ENCODE peak calls at places on chromosomes 3 and 15, in nine cellular contexts. One of them, this sample, is unnamed.
A peak's percentile ranks its signal among the peaks of the same experiment; 100 is the strongest.

GRCh38 chr3:5296362-5296761 is 108.9 kb downstream of the EDEM1 start:
- DNase-seq in heart left ventricle: no peak
- DNase-seq in GM12878: no peak
- DNase-seq in body of pancreas: no peak
- DNase-seq in ovary: no peak
- DNase-seq in suprapubic skin: no peak
- DNase-seq in A549: no peak
- DNase-seq in uterus: no peak
- DNase-seq in IMR-90: no peak
- DNase-seq in this sample: no peak

GRCh38 chr15:98647026-98647773 is 1.1 kb upstream of the IGF1R start:
- DNase-seq in heart left ventricle: peak; percentile 79
- DNase-seq in GM12878: no peak
- DNase-seq in body of pancreas: peak; percentile 81
- DNase-seq in ovary: peak; percentile 89
- DNase-seq in suprapubic skin: peak; percentile 83
- DNase-seq in A549: peak; percentile 83
- DNase-seq in uterus: peak; percentile 74
- DNase-seq in IMR-90: peak; percentile 43
- DNase-seq in this sample: peak; percentile 74

GRCh38 chr3:9622438-9622837 is 26.9 kb upstream of the MTMR14 start:
- DNase-seq in heart left ventricle: no peak
- DNase-seq in GM12878: no peak
- DNase-seq in body of pancreas: no peak
- DNase-seq in ovary: no peak
- DNase-seq in suprapubic skin: no peak
- DNase-seq in A549: no peak
- DNase-seq in uterus: peak; percentile 82
- DNase-seq in IMR-90: no peak
- DNase-seq in this sample: no peak

GRCh38 chr3:155745795-155746550 is 1.1 kb upstream of the PLCH1 start:
- DNase-seq in heart left ventricle: no peak
- DNase-seq in GM12878: no peak
- DNase-seq in body of pancreas: peak; percentile 33
- DNase-seq in ovary: no peak
- DNase-seq in suprapubic skin: no peak
- DNase-seq in A549: peak; percentile 68
- DNase-seq in uterus: no peak
- DNase-seq in IMR-90: no peak
- DNase-seq in this sample: peak; percentile 16

GRCh38 chr3:42692667-42693529 is 7.6 kb downstream of the KLHL40 start:
- DNase-seq in heart left ventricle: no peak
- DNase-seq in GM12878: no peak
- DNase-seq in body of pancreas: no peak
- DNase-seq in ovary: peak; percentile 5
- DNase-seq in suprapubic skin: no peak
- DNase-seq in A549: no peak
- DNase-seq in uterus: no peak
- DNase-seq in IMR-90: no peak
- DNase-seq in this sample: no peak

GRCh38 chr15:58460108-58460507 is 28.3 kb downstream of the LIPC start:
- DNase-seq in heart left ventricle: no peak
- DNase-seq in GM12878: no peak
- DNase-seq in body of pancreas: no peak
- DNase-seq in ovary: no peak
- DNase-seq in suprapubic skin: no peak
- DNase-seq in A549: no peak
- DNase-seq in uterus: no peak
- DNase-seq in IMR-90: peak; percentile 22
- DNase-seq in this sample: no peak

GRCh38 chr15:75024102-75024636 is 779 bp downstream of the PPCDC start:
- DNase-seq in heart left ventricle: no peak
- DNase-seq in GM12878: no peak
- DNase-seq in body of pancreas: peak; percentile 70
- DNase-seq in ovary: no peak
- DNase-seq in suprapubic skin: no peak
- DNase-seq in A549: peak; percentile 68
- DNase-seq in uterus: no peak
- DNase-seq in IMR-90: peak; percentile 22
- DNase-seq in this sample: peak; percentile 61

GRCh38 chr3:188817920-188818239 is 353.9 kb upstream of the TPRG1 start:
- DNase-seq in heart left ventricle: no peak
- DNase-seq in GM12878: no peak
- DNase-seq in body of pancreas: no peak
- DNase-seq in ovary: no peak
- DNase-seq in suprapubic skin: no peak
- DNase-seq in A549: no peak
- DNase-seq in uterus: no peak
- DNase-seq in IMR-90: no peak
- DNase-seq in this sample: no peak

GRCh38 chr3:175075269-175075668 is 216.1 kb downstream of the NAALADL2 start:
- DNase-seq in heart left ventricle: no peak
- DNase-seq in GM12878: no peak
- DNase-seq in body of pancreas: no peak
- DNase-seq in ovary: no peak
- DNase-seq in suprapubic skin: no peak
- DNase-seq in A549: no peak
- DNase-seq in uterus: no peak
- DNase-seq in IMR-90: peak; percentile 68
- DNase-seq in this sample: no peak

GRCh38 chr3:176953106-176954080 is 243.9 kb downstream of the TBL1XR1 start:
- DNase-seq in heart left ventricle: peak; percentile 79
- DNase-seq in GM12878: no peak
- DNase-seq in body of pancreas: peak; percentile 43
- DNase-seq in ovary: peak; percentile 42
- DNase-seq in suprapubic skin: no peak
- DNase-seq in A549: no peak
- DNase-seq in uterus: peak; percentile 72
- DNase-seq in IMR-90: peak; percentile 75
- DNase-seq in this sample: no peak

DNA sequence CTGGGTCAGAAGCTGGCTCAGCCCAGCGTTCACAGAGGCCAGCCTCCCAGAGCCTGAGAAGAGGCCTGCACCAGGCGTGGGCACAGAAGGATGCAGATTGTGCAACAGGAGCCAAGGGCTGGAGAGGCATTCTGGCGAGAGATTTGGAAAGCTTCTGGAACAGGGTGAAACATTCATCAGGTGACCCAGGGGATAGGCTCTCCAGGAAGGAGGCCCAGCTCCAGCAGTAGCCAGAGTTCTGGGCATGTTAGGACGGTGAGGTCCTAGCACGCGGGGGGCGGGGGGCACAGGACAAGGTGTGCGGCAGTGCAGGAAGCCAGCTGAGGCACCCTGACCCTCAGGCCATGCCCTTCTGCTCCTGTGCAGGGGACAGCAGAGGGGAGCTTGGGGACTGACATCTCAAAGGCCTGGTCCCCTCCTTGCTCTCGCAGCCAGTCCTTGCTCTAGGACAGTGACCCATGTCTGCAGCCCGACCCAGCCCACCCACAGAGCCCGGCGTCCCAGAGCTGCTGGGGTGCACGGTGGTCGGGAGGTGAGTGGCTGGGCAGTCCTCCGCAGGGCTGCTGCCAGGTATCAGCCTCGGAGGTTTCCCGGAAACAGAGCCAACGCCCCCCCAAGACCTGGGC is 111.7 kb upstream of the KLF13 start:
- DNase-seq in heart left ventricle: peak; percentile 41
- DNase-seq in GM12878: no peak
- DNase-seq in body of pancreas: peak; percentile 61
- DNase-seq in ovary: no peak
- DNase-seq in suprapubic skin: peak; percentile 81
- DNase-seq in A549: no peak
- DNase-seq in uterus: peak; percentile 63
- DNase-seq in IMR-90: no peak
- DNase-seq in this sample: no peak
- TF ChIP-seq POLR2A in heart left ventricle: no peak
- TF ChIP-seq POLR2A in GM12878: no peak
- TF ChIP-seq POLR2A in body of pancreas: no peak
- TF ChIP-seq POLR2A in ovary: no peak
- TF ChIP-seq POLR2A in suprapubic skin: no peak
- TF ChIP-seq POLR2A in A549: no peak
- TF ChIP-seq POLR2A in uterus: no peak
- TF ChIP-seq POLR2A in IMR-90: no peak
- TF ChIP-seq POLR2A in this sample: no peak

GRCh38 chr3:126358816-126359181 is 1.6 kb upstream of the KLF15 start:
- DNase-seq in heart left ventricle: no peak
- DNase-seq in GM12878: no peak
- DNase-seq in body of pancreas: no peak
- DNase-seq in ovary: peak; percentile 9
- DNase-seq in suprapubic skin: no peak
- DNase-seq in A549: no peak
- DNase-seq in uterus: no peak
- DNase-seq in IMR-90: no peak
- DNase-seq in this sample: no peak
- TF ChIP-seq POLR2A in heart left ventricle: no peak
- TF ChIP-seq POLR2A in GM12878: no peak
- TF ChIP-seq POLR2A in body of pancreas: no peak
- TF ChIP-seq POLR2A in ovary: no peak
- TF ChIP-seq POLR2A in suprapubic skin: no peak
- TF ChIP-seq POLR2A in A549: no peak
- TF ChIP-seq POLR2A in uterus: no peak
- TF ChIP-seq POLR2A in IMR-90: no peak
- TF ChIP-seq POLR2A in this sample: no peak

GRCh38 chr3:110485389-110485788 is 586.2 kb upstream of the NECTIN3 start:
- DNase-seq in heart left ventricle: no peak
- DNase-seq in GM12878: no peak
- DNase-seq in body of pancreas: no peak
- DNase-seq in ovary: no peak
- DNase-seq in suprapubic skin: no peak
- DNase-seq in A549: no peak
- DNase-seq in uterus: no peak
- DNase-seq in IMR-90: no peak
- DNase-seq in this sample: no peak

GRCh38 chr3:110478377-110479054 is 593.1 kb upstream of the NECTIN3 start:
- DNase-seq in heart left ventricle: no peak
- DNase-seq in GM12878: no peak
- DNase-seq in body of pancreas: no peak
- DNase-seq in ovary: no peak
- DNase-seq in suprapubic skin: no peak
- DNase-seq in A549: no peak
- DNase-seq in uterus: no peak
- DNase-seq in IMR-90: no peak
- DNase-seq in this sample: no peak

DNA sequence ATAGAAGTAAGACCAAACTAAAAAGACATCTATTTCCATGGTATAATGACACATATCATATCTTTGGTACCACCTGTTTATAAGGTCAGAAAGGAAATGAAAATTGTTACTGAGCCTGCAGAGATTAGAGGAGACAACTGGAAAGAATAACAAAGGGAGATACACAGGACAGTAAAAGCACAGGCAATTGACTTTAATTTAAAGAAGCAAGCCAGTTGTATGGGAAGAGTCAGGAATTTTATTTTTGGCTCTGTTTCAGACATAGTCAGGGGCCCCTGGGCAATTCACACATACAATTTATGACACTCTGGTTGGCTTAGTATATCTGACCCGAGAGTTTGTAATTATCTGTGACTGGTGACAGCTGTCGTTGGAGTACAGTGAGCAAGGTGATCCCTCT is 591.9 kb upstream of the NECTIN3 start:
- DNase-seq in heart left ventricle: no peak
- DNase-seq in GM12878: no peak
- DNase-seq in body of pancreas: no peak
- DNase-seq in ovary: no peak
- DNase-seq in suprapubic skin: no peak
- DNase-seq in A549: no peak
- DNase-seq in uterus: no peak
- DNase-seq in IMR-90: no peak
- DNase-seq in this sample: no peak
- TF ChIP-seq POLR2A in heart left ventricle: no peak
- TF ChIP-seq POLR2A in GM12878: no peak
- TF ChIP-seq POLR2A in body of pancreas: no peak
- TF ChIP-seq POLR2A in ovary: no peak
- TF ChIP-seq POLR2A in suprapubic skin: no peak
- TF ChIP-seq POLR2A in A549: no peak
- TF ChIP-seq POLR2A in uterus: no peak
- TF ChIP-seq POLR2A in IMR-90: no peak
- TF ChIP-seq POLR2A in this sample: no peak

GRCh38 chr3:126467611-126467955 is 8.1 kb downstream of the ZXDC start:
- DNase-seq in heart left ventricle: no peak
- DNase-seq in GM12878: no peak
- DNase-seq in body of pancreas: no peak
- DNase-seq in ovary: no peak
- DNase-seq in suprapubic skin: peak; percentile 55
- DNase-seq in A549: no peak
- DNase-seq in uterus: peak; percentile 4
- DNase-seq in IMR-90: no peak
- DNase-seq in this sample: no peak

GRCh38 chr3:126465928-126466564 is 9.6 kb downstream of the ZXDC start:
- DNase-seq in heart left ventricle: no peak
- DNase-seq in GM12878: no peak
- DNase-seq in body of pancreas: peak; percentile 83
- DNase-seq in ovary: no peak
- DNase-seq in suprapubic skin: peak; percentile 76
- DNase-seq in A549: no peak
- DNase-seq in uterus: peak; percentile 17
- DNase-seq in IMR-90: no peak
- DNase-seq in this sample: no peak

GRCh38 chr3:126468028-126468891 is 7.4 kb downstream of the ZXDC start:
- DNase-seq in heart left ventricle: no peak
- DNase-seq in GM12878: no peak
- DNase-seq in body of pancreas: no peak
- DNase-seq in ovary: peak; percentile 7
- DNase-seq in suprapubic skin: peak; percentile 59
- DNase-seq in A549: no peak
- DNase-seq in uterus: peak; percentile 9
- DNase-seq in IMR-90: peak; percentile 11
- DNase-seq in this sample: peak; percentile 20

GRCh38 chr3:126464997-126465396 is 10.7 kb downstream of the ZXDC start:
- DNase-seq in heart left ventricle: no peak
- DNase-seq in GM12878: no peak
- DNase-seq in body of pancreas: peak; percentile 57
- DNase-seq in ovary: peak; percentile 5
- DNase-seq in suprapubic skin: no peak
- DNase-seq in A549: no peak
- DNase-seq in uterus: peak; percentile 9
- DNase-seq in IMR-90: no peak
- DNase-seq in this sample: no peak

DNA sequence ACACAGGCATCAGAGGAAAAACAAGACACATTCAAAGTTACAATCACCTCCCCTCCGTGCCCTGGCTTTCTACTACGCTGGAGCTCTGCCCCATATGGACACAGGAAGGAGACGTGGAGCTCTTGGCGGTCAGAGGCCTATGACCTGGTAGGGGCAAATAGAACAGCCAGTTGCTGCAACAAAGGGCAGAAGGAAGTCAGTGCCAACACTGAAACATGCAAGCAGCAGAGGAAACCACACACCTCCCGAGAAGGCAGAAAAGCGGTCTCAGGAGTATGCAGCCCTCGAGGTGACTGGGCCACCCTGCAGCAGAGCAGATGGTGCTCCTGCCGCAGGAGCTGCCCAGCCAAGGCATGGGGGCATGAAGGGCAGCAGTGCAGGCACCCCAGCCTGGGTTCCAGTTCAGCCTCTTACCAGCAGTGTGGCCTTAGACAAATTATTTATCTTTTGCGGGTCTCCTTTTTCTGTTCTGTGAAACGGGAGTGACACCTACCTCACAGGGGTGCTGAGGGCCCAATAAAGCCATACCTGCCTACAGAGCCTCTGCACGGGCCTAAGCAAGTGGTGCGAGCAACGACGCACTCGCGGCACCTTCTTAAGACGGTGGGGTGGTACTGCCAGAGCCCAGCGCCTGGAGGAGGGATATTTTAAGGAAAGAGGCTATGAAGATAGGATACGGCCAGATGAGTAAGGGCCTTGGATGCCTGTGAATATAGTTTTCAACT is 8.6 kb downstream of the ZXDC start:
- DNase-seq in heart left ventricle: no peak
- DNase-seq in GM12878: no peak
- DNase-seq in body of pancreas: peak; percentile 30
- DNase-seq in ovary: peak; percentile 4
- DNase-seq in suprapubic skin: peak; percentile 52
- DNase-seq in A549: no peak
- DNase-seq in uterus: peak; percentile 4
- DNase-seq in IMR-90: no peak
- DNase-seq in this sample: no peak
- TF ChIP-seq POLR2A in heart left ventricle: no peak
- TF ChIP-seq POLR2A in GM12878: no peak
- TF ChIP-seq POLR2A in body of pancreas: no peak
- TF ChIP-seq POLR2A in ovary: no peak
- TF ChIP-seq POLR2A in suprapubic skin: no peak
- TF ChIP-seq POLR2A in A549: no peak
- TF ChIP-seq POLR2A in uterus: no peak
- TF ChIP-seq POLR2A in IMR-90: no peak
- TF ChIP-seq POLR2A in this sample: no peak